ENCODE peak calls at places on chromosomes 2 and 18, in five cellular contexts. C is NCI-H1092, M is small intestine, T is substantia nigra, J is Right ventricle myocardium superior. H is an unnamed sample.

GRCh38 chr2:69163109-69163508 is 150.1 kb downstream of the ANTXR1 start:
- DNase-seq in C (no peak), M (no peak), T (no peak), J (no peak), H (no peak)

GRCh38 chr2:219636941-219637841 is 9.8 kb downstream of the SLC4A3 start:
- DNase-seq in C (no peak), M (no peak), T (no peak), J (no peak), H (no peak)

GRCh38 chr2:65366595-65367125 is 65.7 kb downstream of the SPRED2 start:
- DNase-seq in C (no peak), M (peak), T (no peak), J (no peak), H (no peak)

GRCh38 chr2:205323929-205324328 is 358.4 kb upstream of the NRP2 start:
- DNase-seq in C (no peak), M (peak), T (no peak), J (no peak), H (no peak)

GRCh38 chr2:179917272-179917671 is 55.9 kb upstream of the ZNF385B start:
- DNase-seq in C (no peak), M (no peak), T (no peak), J (no peak), H (no peak)

GRCh38 chr2:238895901-238896600 is 48.2 kb downstream of the TWIST2 start:
- DNase-seq in C (no peak), M (no peak), T (peak), J (peak), H (no peak)

GRCh38 chr2:58620127-58620526 is 379.0 kb upstream of the FANCL start:
- DNase-seq in C (no peak), M (no peak), T (no peak), J (no peak), H (no peak)

GRCh38 chr2:228674155-228674554 is 492.7 kb upstream of the SPHKAP start:
- DNase-seq in C (peak), M (no peak), T (no peak), J (no peak), H (no peak)

GRCh38 chr2:86211033-86211795 is 12.0 kb downstream of the MRPL35 start:
- DNase-seq in C (no peak), M (no peak), T (no peak), J (no peak), H (no peak)

GRCh38 chr2:235170536-235171510 is 219.0 kb downstream of the SH3BP4 start:
- DNase-seq in C (peak), M (peak), T (no peak), J (peak), H (no peak)

GRCh38 chr2:239310401-239311061 is 90.3 kb downstream of the HDAC4 start:
- DNase-seq in C (no peak), M (no peak), T (no peak), J (no peak), H (peak)

GRCh38 chr2:66733361-66733760 is 298.4 kb downstream of the MEIS1 start:
- DNase-seq in C (no peak), M (no peak), T (no peak), J (no peak), H (no peak)

GRCh38 chr18:48735070-48735676 is 196.3 kb downstream of the CTIF start:
- DNase-seq in C (no peak), M (no peak), T (no peak), J (no peak), H (no peak)

GRCh38 chr2:56077352-56077915 is 106.4 kb upstream of the CCDC85A start:
- DNase-seq in C (peak), M (no peak), T (no peak), J (no peak), H (peak)

GRCh38 chr2:121089005-121089510 is 195.9 kb downstream of the TFCP2L1 start:
- DNase-seq in C (no peak), M (no peak), T (no peak), J (peak), H (no peak)

GRCh38 chr2:166803314-166803986 is 84.8 kb upstream of the XIRP2 start:
- DNase-seq in C (no peak), M (peak), T (no peak), J (no peak), H (no peak)

GRCh38 chr2:11397046-11397445 is 52.6 kb upstream of the ROCK2 start:
- DNase-seq in C (peak), M (no peak), T (no peak), J (peak), H (no peak)

GRCh38 chr18:58216071-58216471 is 172.0 kb downstream of the NEDD4L start:
- DNase-seq in C (no peak), M (peak), T (no peak), J (no peak), H (no peak)

H was measured in amygdala.